ENCODE peak calls at places on chromosomes 12 and 14, in seven cellular contexts. J, Q, D, L, Z, M and X are unnamed samples.

GRCh38 chr14:47040490-47040889 is 388.9 kb upstream of the RPL10L start:
- DNase-seq in L (no peak), M (peak; percentile 15), Q (no peak), J (no peak), Z (peak; percentile 2), D (no peak), X (no peak)

GRCh38 chr12:82609234-82609914 is 77.3 kb upstream of the TMTC2 start:
- DNase-seq in D (no peak), Z (no peak), M (no peak), J (no peak), Q (no peak), L (no peak), X (no peak)

GRCh38 chr12:120474092-120474960 is 4.8 kb upstream of the SRSF9 start:
- DNase-seq in Q (no peak), M (peak; percentile 49), J (no peak), Z (peak; percentile 75), D (peak; percentile 93), L (no peak), X (no peak)

GRCh38 chr12:95611676-95612309 is 60.5 kb upstream of the USP44 start:
- DNase-seq in J (no peak), D (no peak), M (no peak), L (no peak), Q (no peak), Z (no peak), X (no peak)

GRCh38 chr14:76694106-76694505 is 67.2 kb upstream of the VASH1 start:
- DNase-seq in L (no peak), J (no peak), D (no peak), Q (no peak), M (no peak), Z (no peak), X (no peak)

GRCh38 chr12:3247596-3248270 is 170.6 kb downstream of the TSPAN9 start:
- DNase-seq in Z (no peak), J (no peak), M (no peak), L (no peak), Q (no peak), D (no peak), X (no peak)

GRCh38 chr12:105522166-105522825 is 191.8 kb downstream of the C12orf75 start:
- DNase-seq in M (no peak), Z (no peak), L (no peak), J (no peak), Q (no peak), D (peak; percentile 58), X (no peak)

GRCh38 chr12:53096761-53097160 is 706 bp upstream of the IGFBP6 start:
- DNase-seq in L (no peak), Q (no peak), Z (no peak), J (no peak), M (no peak), D (no peak), X (no peak)

GRCh38 chr12:111687255-111687654 is 1.4 kb downstream of the ACAD10 start:
- DNase-seq in J (no peak), Z (peak; percentile 43), D (no peak), Q (no peak), M (no peak), L (peak; percentile 41), X (no peak)

GRCh38 chr14:22099942-22100763 is 426.5 kb upstream of the OR4E1 start:
- DNase-seq in D (peak; percentile 6), Q (peak; percentile 52), Z (peak; percentile 65), L (peak; percentile 47), J (no peak), M (peak; percentile 55), X (no peak)

GRCh38 chr14:60722163-60722835 is 1.9 kb downstream of the SIX4 start:
- DNase-seq in Z (peak; percentile 22), D (no peak), Q (no peak), L (peak; percentile 62), J (no peak), M (peak; percentile 75), X (peak; percentile 52)

GRCh38 chr14:43410631-43411030 is 1096.5 kb downstream of the FSCB start:
- DNase-seq in Q (no peak), M (no peak), Z (no peak), J (no peak), D (no peak), L (no peak), X (no peak)

GRCh38 chr12:2084553-2085296 is 31.9 kb downstream of the CACNA1C start:
- DNase-seq in Q (no peak), M (no peak), L (no peak), D (peak; percentile 49), Z (no peak), J (peak; percentile 67), X (no peak)